ENCODE peak calls at places on chromosomes 4 and X, in nine cellular contexts. Z is BE2C; G is uterus; H is adipocyte; Q is HepG2; X is MM.1S; N is effector memory CD4-positive, alpha-beta T cell; A is transverse colon; I is RWPE2. F is an unnamed sample.

GRCh38 chrX:48920713-48921104 is 1.9 kb upstream of the PIM2 start:
- DNase-seq in I (no peak), Q (no peak), G (no peak), H (no peak), A (no peak), X (no peak), Z (no peak), N (no peak), F (no peak)

GRCh38 chrX:115449742-115450141 is 111.2 kb upstream of the PLS3 start:
- DNase-seq in I (no peak), H (peak; percentile 29), X (no peak), G (peak; percentile 64), Z (peak; percentile 19), N (no peak), Q (peak; percentile 39), A (no peak), F (no peak)

GRCh38 chrX:115693476-115693875 is 132.5 kb downstream of the PLS3 start:
- DNase-seq in A (no peak), H (no peak), I (no peak), Q (no peak), G (no peak), X (no peak), Z (no peak), N (no peak), F (no peak)

GRCh38 chrX:30654989-30655607 is 1.9 kb downstream of the GK start:
- DNase-seq in N (no peak), Z (no peak), Q (no peak), X (no peak), I (no peak), G (no peak), H (no peak), A (no peak), F (peak; percentile 51)

GRCh38 chr4:111602848-111603247 is 542.4 kb upstream of the FAM241A start:
- DNase-seq in H (peak; percentile 53), A (no peak), X (no peak), Q (no peak), Z (no peak), I (no peak), G (no peak), N (no peak), F (no peak)

GRCh38 chr4:179624768-179625181 is 2182.5 kb upstream of the AGA start:
- DNase-seq in X (peak; percentile 86), I (peak; percentile 73), G (no peak), A (no peak), N (no peak), Z (peak; percentile 48), H (peak; percentile 65), Q (no peak), F (no peak)

GRCh38 chrX:136598631-136599030 is 49.3 kb upstream of the CD40LG start:
- DNase-seq in G (no peak), N (peak; percentile 5), Z (no peak), I (no peak), Q (no peak), A (no peak), H (no peak), X (peak; percentile 79), F (no peak)

GRCh38 chr4:22434895-22435294 is 81.0 kb downstream of the ADGRA3 start:
- DNase-seq in H (peak; percentile 63), N (no peak), Z (peak; percentile 39), A (peak; percentile 30), G (no peak), X (peak; percentile 47), Q (peak; percentile 59), I (no peak), F (no peak)

GRCh38 chr4:108270466-108271450 is 102.0 kb upstream of the LEF1 start:
- DNase-seq in A (no peak), X (peak; percentile 28), N (no peak), Q (no peak), I (no peak), G (no peak), H (peak; percentile 24), Z (no peak), F (no peak)

GRCh38 chr4:7189475-7190277 is 2.7 kb upstream of the SORCS2 start:
- DNase-seq in H (no peak), Z (peak; percentile 4), A (no peak), G (no peak), N (no peak), Q (peak; percentile 21), I (no peak), X (no peak), F (no peak)

GRCh38 chr4:110633358-110634319 is 10.8 kb upstream of the PITX2 start:
- DNase-seq in X (no peak), Z (no peak), Q (no peak), I (no peak), A (no peak), N (no peak), H (no peak), G (no peak), F (no peak)

GRCh38 chr4:74487771-74488170 is 42.8 kb downstream of the AREG start:
- DNase-seq in A (no peak), I (no peak), X (no peak), G (no peak), Z (no peak), H (no peak), N (no peak), Q (no peak), F (no peak)

GRCh38 chr4:148503681-148504080 is 61.5 kb upstream of the NR3C2 start:
- DNase-seq in N (no peak), A (no peak), Q (no peak), X (no peak), I (no peak), G (no peak), H (no peak), Z (no peak), F (no peak)

GRCh38 chr4:109298279-109299010 is 4.0 kb downstream of the COL25A1 start:
- DNase-seq in Z (no peak), X (peak; percentile 51), G (no peak), N (no peak), Q (no peak), I (no peak), H (no peak), A (no peak), F (peak; percentile 11)

GRCh38 chr4:54320826-54321320 is 91.8 kb downstream of the PDGFRA start:
- DNase-seq in Q (no peak), Z (no peak), A (no peak), X (no peak), N (no peak), H (no peak), G (no peak), I (no peak), F (no peak)

GRCh38 chr4:5039800-5040199 is 11.5 kb upstream of the STK32B start:
- DNase-seq in Q (no peak), N (no peak), A (no peak), G (no peak), X (no peak), H (no peak), I (no peak), Z (no peak), F (no peak)
- H3K4me1 ChIP-seq in Q (no peaks in the 10 kb centered on the region), N (no peaks in the 10 kb centered on the region), A (no peaks in the 10 kb centered on the region), G (no peaks in the 10 kb centered on the region), X (peaks cover 19% of the 10 kb centered on the region), H (peaks cover 17% of the 10 kb centered on the region), I (peaks cover 16% of the 10 kb centered on the region), Z (no peaks in the 10 kb centered on the region), F (no peaks in the 10 kb centered on the region)

DNA sequence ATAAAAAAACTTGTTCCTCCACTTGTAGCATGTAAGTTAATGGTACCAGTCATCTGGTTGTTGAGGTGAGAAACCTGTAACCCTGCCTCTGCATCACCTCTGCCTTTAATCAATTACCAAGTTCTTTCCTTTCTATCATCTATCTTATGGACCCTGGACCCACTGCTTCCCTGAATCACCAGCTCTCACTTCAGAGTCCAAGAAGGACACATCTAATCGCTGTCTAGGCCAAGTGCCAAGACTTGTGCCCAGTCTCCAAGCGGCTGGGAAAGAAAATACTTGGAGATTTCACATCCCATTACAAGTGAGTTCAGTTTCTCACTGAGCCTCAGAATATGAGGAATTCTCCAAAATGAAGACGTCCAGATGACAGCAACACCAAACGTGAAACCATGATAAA is 10.3 kb downstream of the PALLD start:
- DNase-seq in X (no peak), H (no peak), Z (no peak), Q (no peak), I (no peak), N (no peak), G (no peak), A (no peak), F (no peak)
- H3K4me1 ChIP-seq in X (no peaks in the 10 kb centered on the region), H (peaks cover 6% of the 10 kb centered on the region), Z (peaks cover 7% of the 10 kb centered on the region), Q (no peaks in the 10 kb centered on the region), I (no peaks in the 10 kb centered on the region), N (peaks cover 11% of the 10 kb centered on the region), G (no peaks in the 10 kb centered on the region), A (no peaks in the 10 kb centered on the region), F (peaks cover 13% of the 10 kb centered on the region)

DNA sequence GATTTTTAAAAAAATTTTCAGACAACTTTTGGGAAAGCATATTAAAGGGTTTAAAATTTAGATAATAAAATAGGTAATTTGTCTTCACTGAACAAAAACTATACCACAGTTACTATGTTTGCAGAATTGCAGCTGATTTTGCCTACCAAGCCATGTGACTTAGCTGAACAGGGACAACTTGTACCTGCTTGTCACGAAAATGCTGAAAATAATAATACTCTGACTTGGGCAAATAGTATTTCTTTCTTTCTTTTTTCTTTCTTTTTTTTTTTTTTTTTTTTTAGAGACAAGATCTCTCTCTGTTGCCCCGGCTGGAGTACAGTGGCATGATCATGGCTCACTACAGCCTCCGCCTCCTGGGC is 225.2 kb upstream of the PPP1R2C start:
- DNase-seq in X (no peak), Z (no peak), G (no peak), A (no peak), N (no peak), H (no peak), Q (no peak), I (no peak), F (no peak)
- H3K4me1 ChIP-seq in X (no peaks in the 10 kb centered on the region), Z (no peaks in the 10 kb centered on the region), G (no peaks in the 10 kb centered on the region), A (no peaks in the 10 kb centered on the region), N (no peaks in the 10 kb centered on the region), H (no peaks in the 10 kb centered on the region), Q (no peaks in the 10 kb centered on the region), I (no peaks in the 10 kb centered on the region), F (no peaks in the 10 kb centered on the region)

GRCh38 chr4:3416270-3416669 is 25.5 kb upstream of the HGFAC start:
- DNase-seq in H (no peak), Q (no peak), A (no peak), G (no peak), X (no peak), Z (no peak), I (peak; percentile 15), N (no peak), F (no peak)
- H3K4me1 ChIP-seq in H (no peaks in the 10 kb centered on the region), Q (no peaks in the 10 kb centered on the region), A (no peaks in the 10 kb centered on the region), G (no peaks in the 10 kb centered on the region), X (no peaks in the 10 kb centered on the region), Z (no peaks in the 10 kb centered on the region), I (no peaks in the 10 kb centered on the region), N (no peaks in the 10 kb centered on the region), F (no peaks in the 10 kb centered on the region)

GRCh38 chrX:39769748-39770147 is 328.0 kb downstream of the BCOR start:
- DNase-seq in I (no peak), Z (no peak), H (no peak), N (no peak), X (no peak), Q (no peak), G (no peak), A (no peak), F (no peak)
- H3K4me1 ChIP-seq in I (no peaks in the 10 kb centered on the region), Z (no peaks in the 10 kb centered on the region), H (no peaks in the 10 kb centered on the region), N (peaks cover 20% of the 10 kb centered on the region), X (no peaks in the 10 kb centered on the region), Q (peaks cover 35% of the 10 kb centered on the region), G (no peaks in the 10 kb centered on the region), A (no peaks in the 10 kb centered on the region), F (peaks cover 48% of the 10 kb centered on the region)

DNA sequence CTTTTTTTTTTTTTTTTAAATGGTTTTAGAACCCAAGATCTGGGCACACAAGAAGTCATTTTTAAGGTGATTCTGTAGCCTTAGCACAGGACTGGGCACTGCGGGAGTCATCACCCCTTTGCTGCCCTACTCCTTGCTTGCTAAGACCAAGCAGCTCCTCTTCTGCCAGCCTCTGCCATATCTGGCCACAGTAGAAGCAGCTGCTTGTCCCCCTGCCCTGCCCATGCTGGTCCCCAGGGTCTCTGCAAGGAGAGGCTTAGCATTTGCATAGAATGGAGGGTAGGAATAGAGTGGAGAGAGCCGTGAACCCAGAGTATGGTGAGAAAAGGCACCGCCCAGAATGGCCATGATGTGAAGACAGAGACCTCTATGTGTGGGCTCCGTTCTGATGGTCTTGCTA is 109.3 kb downstream of the ADRA2C start:
- DNase-seq in N (no peak), X (no peak), Q (no peak), G (no peak), A (no peak), H (no peak), Z (no peak), I (peak; percentile 29), F (no peak)
- H3K4me1 ChIP-seq in N (peaks cover 17% of the 10 kb centered on the region), X (peaks cover 24% of the 10 kb centered on the region), Q (peaks cover 26% of the 10 kb centered on the region), G (no peaks in the 10 kb centered on the region), A (no peaks in the 10 kb centered on the region), H (no peaks in the 10 kb centered on the region), Z (peaks cover 6% of the 10 kb centered on the region), I (no peaks in the 10 kb centered on the region), F (peaks cover 13% of the 10 kb centered on the region)

F was measured in CD4-positive, CD25-positive, alpha-beta regulatory T cell.